ENCODE peak calls at places on chromosomes 16 and 17, in seven cellular contexts. P is keratinocyte; C is M059J; D is stimulated activated CD4-positive, alpha-beta T cell treated with anti-CD3 and anti-CD28 coated beads, Interleukin-2, amount 100 ng/mL, for 48 hours; U is glutamatergic neuron; J is CD8-positive, alpha-beta memory T cell; L is aorta. Z is an unnamed sample.

GRCh38 chr17:74677558-74678466 is 34.9 kb downstream of the CD300LF start:
- DNase-seq in P (no peak), C (peak), D (no peak), U (peak), J (no peak), L (no peak), Z (no peak)

GRCh38 chr16:27318399-27319256 is 4.9 kb downstream of the IL4R start:
- DNase-seq in P (peak), C (no peak), D (peak), U (no peak), J (peak), L (peak), Z (peak)

GRCh38 chr17:45229681-45230409 is 8.2 kb downstream of the FMNL1 start:
- DNase-seq in P (no peak), C (no peak), D (peak), U (peak), J (no peak), L (no peak), Z (no peak)

GRCh38 chr17:81959362-81960129 is 1.4 kb downstream of the NOTUM start:
- DNase-seq in P (no peak), C (peak), D (peak), U (peak), J (peak), L (peak), Z (no peak)

GRCh38 chr16:79864032-79864780 is 263.7 kb upstream of the MAF start:
- DNase-seq in P (no peak), C (no peak), D (no peak), U (no peak), J (no peak), L (no peak), Z (no peak)

GRCh38 chr16:760498-761343 is at the start of gene MSLN:
- DNase-seq in P (no peak), C (peak), D (no peak), U (no peak), J (no peak), L (no peak), Z (no peak)

GRCh38 chr17:19574956-19575355 is 41.3 kb downstream of the SLC47A1 start:
- DNase-seq in P (no peak), C (no peak), D (no peak), U (no peak), J (no peak), L (no peak), Z (no peak)

GRCh38 chr17:45851022-45851421 is 6.3 kb downstream of the SPPL2C start:
- DNase-seq in P (no peak), C (no peak), D (no peak), U (no peak), J (no peak), L (no peak), Z (no peak)

GRCh38 chr16:13397126-13397525 is 495.7 kb downstream of the SHISA9 start:
- DNase-seq in P (no peak), C (no peak), D (no peak), U (no peak), J (no peak), L (no peak), Z (no peak)

GRCh38 chr17:12422632-12423031 is 243.1 kb upstream of the MYOCD start:
- DNase-seq in P (no peak), C (no peak), D (no peak), U (no peak), J (no peak), L (peak), Z (no peak)

GRCh38 chr16:2773188-2773968 is 3.7 kb downstream of the ELOB start:
- DNase-seq in P (no peak), C (peak), D (no peak), U (no peak), J (no peak), L (peak), Z (no peak)

GRCh38 chr17:73335591-73336503 is 24.0 kb upstream of the CDC42EP4 start:
- DNase-seq in P (no peak), C (no peak), D (no peak), U (no peak), J (no peak), L (no peak), Z (no peak)

GRCh38 chr17:67260051-67260987 is 15.3 kb upstream of the HELZ start:
- DNase-seq in P (no peak), C (peak), D (no peak), U (no peak), J (no peak), L (no peak), Z (no peak)

GRCh38 chr16:832652-833336 is 32.3 kb upstream of the GNG13 start:
- DNase-seq in P (no peak), C (no peak), D (no peak), U (no peak), J (no peak), L (no peak), Z (no peak)

GRCh38 chr16:75494696-75495601 is at the start of gene CHST6:
- DNase-seq in P (no peak), C (peak), D (peak), U (peak), J (no peak), L (peak), Z (no peak)

GRCh38 chr17:68456529-68457167 is 648 bp downstream of the WIPI1 start:
- DNase-seq in P (no peak), C (peak), D (no peak), U (peak), J (no peak), L (peak), Z (peak)

GRCh38 chr16:50884066-50884860 is 142.4 kb downstream of the CYLD start:
- DNase-seq in P (no peak), C (peak), D (peak), U (peak), J (no peak), L (no peak), Z (no peak)

GRCh38 chr17:17837380-17837821 is 615 bp upstream of the SREBF1 start:
- DNase-seq in P (no peak), C (peak), D (no peak), U (no peak), J (no peak), L (no peak), Z (no peak)

GRCh38 chr16:23125277-23125676 is 24.0 kb downstream of the USP31 start:
- DNase-seq in P (no peak), C (no peak), D (no peak), U (no peak), J (no peak), L (no peak), Z (no peak)

GRCh38 chr16:89506791-89507191 is 1.4 kb upstream of the SPG7 start:
- DNase-seq in P (no peak), C (no peak), D (no peak), U (no peak), J (peak), L (no peak), Z (no peak)

GRCh38 chr17:78043031-78043430 is 84.5 kb downstream of the TNRC6C start:
- DNase-seq in P (no peak), C (no peak), D (no peak), U (no peak), J (no peak), L (no peak), Z (no peak)

GRCh38 chr17:40551874-40552768 is 13.2 kb downstream of the CCR7 start:
- DNase-seq in P (no peak), C (peak), D (no peak), U (no peak), J (no peak), L (peak), Z (no peak)

GRCh38 chr16:58116529-58116928 is 12.7 kb downstream of the CFAP20 start:
- DNase-seq in P (no peak), C (no peak), D (no peak), U (no peak), J (no peak), L (no peak), Z (no peak)

GRCh38 chr17:76709077-76709950 is 1.5 kb downstream of the MXRA7 start:
- DNase-seq in P (no peak), C (peak), D (no peak), U (peak), J (no peak), L (peak), Z (no peak)

GRCh38 chr17:6269474-6269873 is 165.4 kb downstream of the AIPL1 start:
- DNase-seq in P (no peak), C (peak), D (peak), U (no peak), J (no peak), L (no peak), Z (no peak)

GRCh38 chr17:7844292-7845154 is 10.3 kb upstream of the TMEM88 start:
- DNase-seq in P (no peak), C (peak), D (peak), U (peak), J (peak), L (peak), Z (peak)

GRCh38 chr16:49492090-49492801 is 118.6 kb downstream of the C16orf78 start:
- DNase-seq in P (no peak), C (no peak), D (peak), U (peak), J (peak), L (peak), Z (no peak)

GRCh38 chr16:85522842-85523601 is 90.1 kb upstream of the GSE1 start:
- DNase-seq in P (no peak), C (peak), D (no peak), U (no peak), J (no peak), L (no peak), Z (no peak)

GRCh38 chr17:45954914-45955313 is 44.1 kb upstream of the STH start:
- DNase-seq in P (no peak), C (peak), D (no peak), U (no peak), J (no peak), L (peak), Z (no peak)

GRCh38 chr17:50768348-50768761 is 1.0 kb upstream of the ANKRD40CL start:
- DNase-seq in P (no peak), C (no peak), D (no peak), U (no peak), J (no peak), L (no peak), Z (peak)

GRCh38 chr16:3752984-3753383 is 35.7 kb upstream of the TRAP1 start:
- DNase-seq in P (no peak), C (no peak), D (no peak), U (no peak), J (no peak), L (peak), Z (no peak)

GRCh38 chr16:68273896-68274295 is 9.6 kb downstream of the SLC7A6 start:
- DNase-seq in P (no peak), C (no peak), D (no peak), U (no peak), J (no peak), L (no peak), Z (no peak)

GRCh38 chr16:50697881-50698767 is 4.7 kb downstream of the NOD2 start:
- DNase-seq in P (no peak), C (peak), D (peak), U (no peak), J (no peak), L (no peak), Z (no peak)